ENCODE peak calls at places on chromosomes 5 and 9, in five cellular contexts. One of them, this sample, is unnamed. For H3K36me3, the result is how much of the 10 kb centered on the place peaks cover.

GRCh38 chr5:33441241-33441844 is 578 bp downstream of the TARS1 start:
- DNase-seq in H1: no peak
- DNase-seq in mesenchymal stem cell: no peak
- DNase-seq in IMR-90: peak
- DNase-seq in trophoblast cell: peak
- DNase-seq in this sample: no peak

GRCh38 chr9:37925786-37926736 is 22.1 kb upstream of the SLC25A51 start:
- DNase-seq in H1: no peak
- DNase-seq in mesenchymal stem cell: peak
- DNase-seq in IMR-90: no peak
- DNase-seq in trophoblast cell: no peak
- DNase-seq in this sample: no peak

GRCh38 chr5:103573411-103573810 is 10.8 kb upstream of the NUDT12 start:
- DNase-seq in H1: no peak
- DNase-seq in mesenchymal stem cell: no peak
- DNase-seq in IMR-90: no peak
- DNase-seq in trophoblast cell: peak
- DNase-seq in this sample: no peak

GRCh38 chr5:76294573-76294972 is 108.5 kb upstream of the IQGAP2 start:
- DNase-seq in H1: no peak
- DNase-seq in mesenchymal stem cell: no peak
- DNase-seq in IMR-90: no peak
- DNase-seq in trophoblast cell: no peak
- DNase-seq in this sample: no peak

GRCh38 chr5:55626805-55627204 is 85.3 kb downstream of the SLC38A9 start:
- DNase-seq in H1: no peak
- DNase-seq in mesenchymal stem cell: no peak
- DNase-seq in IMR-90: peak
- DNase-seq in trophoblast cell: no peak
- DNase-seq in this sample: no peak

GRCh38 chr5:14144586-14145355 is 1.6 kb downstream of the TRIO start:
- DNase-seq in H1: no peak
- DNase-seq in mesenchymal stem cell: peak
- DNase-seq in IMR-90: peak
- DNase-seq in trophoblast cell: peak
- DNase-seq in this sample: peak

GRCh38 chr9:129469188-129469987 is 151.5 kb downstream of the C9orf50 start:
- DNase-seq in H1: no peak
- DNase-seq in mesenchymal stem cell: no peak
- DNase-seq in IMR-90: no peak
- DNase-seq in trophoblast cell: no peak
- DNase-seq in this sample: peak

GRCh38 chr5:133957080-133957479 is 11.3 kb downstream of the C5orf15 start:
- DNase-seq in H1: no peak
- DNase-seq in mesenchymal stem cell: no peak
- DNase-seq in IMR-90: no peak
- DNase-seq in trophoblast cell: no peak
- DNase-seq in this sample: no peak

GRCh38 chr5:78458843-78459242 is 98.4 kb downstream of the SCAMP1 start:
- DNase-seq in H1: no peak
- DNase-seq in mesenchymal stem cell: no peak
- DNase-seq in IMR-90: no peak
- DNase-seq in trophoblast cell: no peak
- DNase-seq in this sample: no peak

GRCh38 chr9:123318961-123319421 is 37.0 kb upstream of the CRB2 start:
- DNase-seq in H1: no peak
- DNase-seq in mesenchymal stem cell: no peak
- DNase-seq in IMR-90: no peak
- DNase-seq in trophoblast cell: no peak
- DNase-seq in this sample: no peak

GRCh38 chr5:149834246-149834855 is 104.2 kb downstream of the PPARGC1B start:
- DNase-seq in H1: peak
- DNase-seq in mesenchymal stem cell: peak
- DNase-seq in IMR-90: peak
- DNase-seq in trophoblast cell: peak
- DNase-seq in this sample: peak

GRCh38 chr5:159849437-159850191 is 66.7 kb upstream of the ADRA1B start:
- DNase-seq in H1: no peak
- DNase-seq in mesenchymal stem cell: peak
- DNase-seq in IMR-90: peak
- DNase-seq in trophoblast cell: no peak
- DNase-seq in this sample: no peak

GRCh38 chr5:113384787-113385186 is 50.0 kb downstream of the TSSK1B start:
- DNase-seq in H1: no peak
- DNase-seq in mesenchymal stem cell: no peak
- DNase-seq in IMR-90: no peak
- DNase-seq in trophoblast cell: no peak
- DNase-seq in this sample: no peak

GRCh38 chr5:87156631-87157030 is 111.1 kb upstream of the RASA1 start:
- DNase-seq in H1: no peak
- DNase-seq in mesenchymal stem cell: no peak
- DNase-seq in IMR-90: no peak
- DNase-seq in trophoblast cell: peak
- DNase-seq in this sample: no peak

GRCh38 chr9:106961623-106962022 is 98.7 kb downstream of the ZNF462 start:
- DNase-seq in H1: no peak
- DNase-seq in mesenchymal stem cell: no peak
- DNase-seq in IMR-90: peak
- DNase-seq in trophoblast cell: no peak
- DNase-seq in this sample: no peak

GRCh38 chr9:121296213-121297127 is 28.5 kb downstream of the GSN start:
- DNase-seq in H1: no peak
- DNase-seq in mesenchymal stem cell: no peak
- DNase-seq in IMR-90: no peak
- DNase-seq in trophoblast cell: no peak
- DNase-seq in this sample: no peak

GRCh38 chr5:180718810-180719453 is 20.9 kb downstream of the OR2Y1 start:
- DNase-seq in H1: no peak
- DNase-seq in mesenchymal stem cell: peak
- DNase-seq in IMR-90: peak
- DNase-seq in trophoblast cell: peak
- DNase-seq in this sample: peak

GRCh38 chr5:69046375-69046957 is 47.3 kb upstream of the SLC30A5 start:
- DNase-seq in H1: no peak
- DNase-seq in mesenchymal stem cell: peak
- DNase-seq in IMR-90: peak
- DNase-seq in trophoblast cell: no peak
- DNase-seq in this sample: no peak

GRCh38 chr5:62307364-62307689 is 1.3 kb downstream of the KIF2A start:
- DNase-seq in H1: no peak
- DNase-seq in mesenchymal stem cell: no peak
- DNase-seq in IMR-90: no peak
- DNase-seq in trophoblast cell: no peak
- DNase-seq in this sample: no peak

GRCh38 chr9:88808019-88808656 is 183.1 kb upstream of the S1PR3 start:
- DNase-seq in H1: no peak
- DNase-seq in mesenchymal stem cell: no peak
- DNase-seq in IMR-90: no peak
- DNase-seq in trophoblast cell: no peak
- DNase-seq in this sample: no peak

GRCh38 chr5:139693676-139694364 is 45.7 kb downstream of the CXXC5 start:
- DNase-seq in H1: no peak
- DNase-seq in mesenchymal stem cell: peak
- DNase-seq in IMR-90: no peak
- DNase-seq in trophoblast cell: no peak
- DNase-seq in this sample: no peak

GRCh38 chr9:124133752-124134151 is 122.2 kb downstream of the LHX2 start:
- DNase-seq in H1: no peak
- DNase-seq in mesenchymal stem cell: peak
- DNase-seq in IMR-90: peak
- DNase-seq in trophoblast cell: peak
- DNase-seq in this sample: no peak

GRCh38 chr9:77475641-77476473 is 172.3 kb downstream of the GNA14 start:
- DNase-seq in H1: no peak
- DNase-seq in mesenchymal stem cell: no peak
- DNase-seq in IMR-90: peak
- DNase-seq in trophoblast cell: no peak
- DNase-seq in this sample: no peak

DNA sequence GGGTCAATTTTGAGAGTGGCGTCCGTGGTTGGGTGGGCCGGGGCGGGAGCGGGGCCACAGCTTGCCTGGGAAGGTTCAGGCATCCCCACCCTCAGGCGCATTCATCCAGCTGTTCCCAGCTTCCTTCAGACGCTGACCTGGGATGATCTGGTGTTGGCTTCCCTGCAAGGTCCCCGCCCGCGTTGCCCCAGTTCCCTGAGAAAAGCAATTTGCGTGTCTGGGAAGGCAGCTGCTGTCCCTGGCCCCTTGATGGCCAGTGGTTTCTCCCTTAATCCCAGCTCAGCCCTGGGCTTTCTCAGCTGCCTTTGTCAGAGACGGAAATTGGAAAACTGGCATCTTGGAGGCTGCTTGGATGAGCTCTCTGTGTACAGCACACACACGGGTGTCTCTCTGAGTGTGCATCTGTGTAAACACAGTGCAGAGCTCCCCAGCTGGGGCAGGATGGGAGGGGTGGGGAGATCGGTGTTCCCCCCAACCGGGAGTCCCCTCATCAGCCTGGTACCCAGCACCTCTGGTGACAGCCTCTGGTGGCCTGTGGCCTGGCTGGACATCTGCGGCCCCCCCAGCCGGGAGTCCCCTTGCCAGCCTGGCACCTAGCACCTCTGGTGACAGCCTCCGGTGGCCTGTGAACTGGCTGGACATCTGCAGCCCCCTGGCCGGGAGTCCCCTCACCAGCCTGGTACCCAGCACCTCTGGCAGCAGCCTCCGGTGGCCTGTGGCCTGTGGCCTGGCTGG is 94.0 kb downstream of the COL5A1 start:
- DNase-seq in H1: no peak
- DNase-seq in mesenchymal stem cell: peak
- DNase-seq in IMR-90: no peak
- DNase-seq in trophoblast cell: no peak
- DNase-seq in this sample: no peak
- H3K36me3 ChIP-seq in H1: under half
- H3K36me3 ChIP-seq in mesenchymal stem cell: half or more
- H3K36me3 ChIP-seq in IMR-90: half or more
- H3K36me3 ChIP-seq in trophoblast cell: half or more
- H3K36me3 ChIP-seq in this sample: under half

DNA sequence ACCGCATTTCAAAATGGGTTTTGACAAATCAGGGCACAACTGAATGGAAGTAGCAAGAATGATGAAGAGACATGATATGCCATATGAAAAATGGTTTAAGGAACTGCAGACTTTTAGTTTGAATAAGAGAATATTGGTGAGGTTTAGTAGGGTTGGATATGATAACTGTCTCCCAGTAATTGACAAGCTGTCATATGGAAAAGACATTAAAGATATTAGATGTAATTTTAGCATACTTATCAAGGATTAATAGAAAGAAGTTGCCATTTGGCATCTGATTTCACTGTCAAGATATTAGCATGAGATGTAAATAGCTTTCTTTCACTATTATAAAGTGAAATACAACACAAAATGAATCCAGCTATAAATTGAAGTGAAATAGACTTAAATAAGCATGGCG is 169.0 kb upstream of the MPDZ start:
- DNase-seq in H1: no peak
- DNase-seq in mesenchymal stem cell: no peak
- DNase-seq in IMR-90: no peak
- DNase-seq in trophoblast cell: no peak
- DNase-seq in this sample: no peak
- H3K4me3 ChIP-seq in H1: no peak
- H3K4me3 ChIP-seq in mesenchymal stem cell: no peak
- H3K4me3 ChIP-seq in IMR-90: no peak
- H3K4me3 ChIP-seq in trophoblast cell: no peak
- H3K4me3 ChIP-seq in this sample: no peak

DNA sequence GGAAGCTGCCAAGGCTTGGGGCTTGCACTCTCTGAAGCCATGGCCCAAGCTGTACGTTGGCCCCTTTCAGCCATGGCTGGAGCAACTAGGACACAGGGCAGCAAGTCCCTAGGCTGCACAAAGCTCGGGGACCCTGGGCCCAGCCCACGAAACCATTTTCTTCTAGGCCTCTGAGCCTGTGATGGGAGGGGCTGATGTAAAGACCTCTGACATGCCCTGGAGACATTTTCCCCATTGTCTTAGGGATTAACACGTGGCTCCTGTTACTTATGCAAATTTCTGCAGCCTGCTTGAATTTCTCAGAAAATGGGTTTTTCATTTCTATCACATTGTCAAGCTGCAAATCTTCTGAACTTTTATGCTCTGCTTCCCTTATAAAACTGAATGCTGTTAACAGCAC is 83.0 kb upstream of the DAP start:
- DNase-seq in H1: no peak
- DNase-seq in mesenchymal stem cell: no peak
- DNase-seq in IMR-90: no peak
- DNase-seq in trophoblast cell: no peak
- DNase-seq in this sample: no peak
- H3K14ac ChIP-seq in H1: no peak
- H3K14ac ChIP-seq in mesenchymal stem cell: no peak
- H3K14ac ChIP-seq in IMR-90: no peak
- H3K14ac ChIP-seq in trophoblast cell: no peak
- H3K14ac ChIP-seq in this sample: no peak

GRCh38 chr5:138569759-138570158 is 5.4 kb downstream of the HSPA9 start:
- DNase-seq in H1: no peak
- DNase-seq in mesenchymal stem cell: peak
- DNase-seq in IMR-90: peak
- DNase-seq in trophoblast cell: no peak
- DNase-seq in this sample: no peak

GRCh38 chr5:138573223-138573622 is 2.0 kb downstream of the HSPA9 start:
- DNase-seq in H1: no peak
- DNase-seq in mesenchymal stem cell: no peak
- DNase-seq in IMR-90: no peak
- DNase-seq in trophoblast cell: no peak
- DNase-seq in this sample: no peak

GRCh38 chr5:138568061-138568824 is 7.0 kb downstream of the HSPA9 start:
- DNase-seq in H1: no peak
- DNase-seq in mesenchymal stem cell: peak
- DNase-seq in IMR-90: peak
- DNase-seq in trophoblast cell: no peak
- DNase-seq in this sample: no peak

GRCh38 chr5:138573949-138574670 is 1.1 kb downstream of the HSPA9 start:
- DNase-seq in H1: no peak
- DNase-seq in mesenchymal stem cell: peak
- DNase-seq in IMR-90: peak
- DNase-seq in trophoblast cell: no peak
- DNase-seq in this sample: no peak

DNA sequence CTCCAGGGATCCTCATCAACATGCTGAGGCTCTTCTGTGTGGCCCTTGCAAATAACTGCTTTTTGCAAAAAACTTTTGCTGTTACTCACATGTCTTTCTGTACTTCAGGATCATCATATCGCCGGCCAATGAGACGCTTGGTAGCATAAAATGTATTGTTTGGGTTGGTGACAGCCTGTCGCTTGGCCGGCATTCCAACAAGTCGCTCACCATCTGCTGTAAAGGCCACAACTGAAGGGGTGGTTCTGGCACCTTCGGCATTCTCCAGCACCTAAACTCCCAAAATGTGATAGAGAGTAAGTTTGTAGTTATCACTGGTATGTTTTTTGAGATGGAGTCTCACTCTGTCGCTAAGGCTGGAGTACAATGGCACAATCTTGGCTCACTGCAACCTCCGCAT is 4.3 kb downstream of the HSPA9 start:
- DNase-seq in H1: no peak
- DNase-seq in mesenchymal stem cell: no peak
- DNase-seq in IMR-90: no peak
- DNase-seq in trophoblast cell: no peak
- DNase-seq in this sample: no peak
- H3K36me3 ChIP-seq in H1: half or more
- H3K36me3 ChIP-seq in mesenchymal stem cell: half or more
- H3K36me3 ChIP-seq in IMR-90: half or more
- H3K36me3 ChIP-seq in trophoblast cell: half or more
- H3K36me3 ChIP-seq in this sample: under half